ENCODE peak calls at places on chromosome 4, in five cellular contexts. One of them, this sample, is unnamed.

GRCh38 chr4:94348705-94349104 is 6.1 kb upstream of the HPGDS start:
- ATAC-seq in upper lobe of left lung: no peak
- ATAC-seq in GM12878: no peak
- ATAC-seq in A549: no peak
- ATAC-seq in K562: no peak
- ATAC-seq in this sample: no peak

GRCh38 chr4:4761128-4761991 is 98.1 kb upstream of the MSX1 start:
- ATAC-seq in K562: peak
- ATAC-seq in A549: no peak
- ATAC-seq in GM12878: peak
- ATAC-seq in upper lobe of left lung: no peak
- ATAC-seq in this sample: no peak

GRCh38 chr4:65825121-65825520 is 154.8 kb upstream of the EPHA5 start:
- ATAC-seq in upper lobe of left lung: no peak
- ATAC-seq in K562: no peak
- ATAC-seq in GM12878: no peak
- ATAC-seq in A549: no peak
- ATAC-seq in this sample: no peak

GRCh38 chr4:148090503-148091476 is 351.4 kb downstream of the NR3C2 start:
- ATAC-seq in GM12878: peak
- ATAC-seq in K562: no peak
- ATAC-seq in A549: no peak
- ATAC-seq in upper lobe of left lung: peak
- ATAC-seq in this sample: peak

GRCh38 chr4:86816463-86817107 is 32.6 kb downstream of the SLC10A6 start:
- ATAC-seq in K562: no peak
- ATAC-seq in A549: no peak
- ATAC-seq in GM12878: no peak
- ATAC-seq in upper lobe of left lung: peak
- ATAC-seq in this sample: peak

GRCh38 chr4:26410385-26411293 is 79.6 kb downstream of the CCKAR start:
- ATAC-seq in A549: peak
- ATAC-seq in upper lobe of left lung: peak
- ATAC-seq in GM12878: peak
- ATAC-seq in K562: peak
- ATAC-seq in this sample: peak

GRCh38 chr4:78606035-78606434 is 54.5 kb downstream of the ANXA3 start:
- ATAC-seq in K562: no peak
- ATAC-seq in A549: no peak
- ATAC-seq in GM12878: no peak
- ATAC-seq in upper lobe of left lung: no peak
- ATAC-seq in this sample: no peak

GRCh38 chr4:7763788-7764187 is 175.9 kb downstream of the AFAP1 start:
- ATAC-seq in upper lobe of left lung: no peak
- ATAC-seq in K562: no peak
- ATAC-seq in GM12878: no peak
- ATAC-seq in A549: peak
- ATAC-seq in this sample: no peak

GRCh38 chr4:60865238-60865637 is 334.9 kb upstream of the ADGRL3 start:
- ATAC-seq in A549: no peak
- ATAC-seq in K562: no peak
- ATAC-seq in GM12878: peak
- ATAC-seq in upper lobe of left lung: no peak
- ATAC-seq in this sample: no peak

GRCh38 chr4:184848510-184848909 is 22.7 kb upstream of the ACSL1 start:
- ATAC-seq in upper lobe of left lung: peak
- ATAC-seq in GM12878: peak
- ATAC-seq in K562: no peak
- ATAC-seq in A549: no peak
- ATAC-seq in this sample: peak

GRCh38 chr4:27176400-27176799 is 315.8 kb downstream of the STIM2 start:
- ATAC-seq in A549: peak
- ATAC-seq in K562: peak
- ATAC-seq in GM12878: peak
- ATAC-seq in upper lobe of left lung: peak
- ATAC-seq in this sample: no peak

GRCh38 chr4:55868691-55869090 is 15.2 kb downstream of the EXOC1 start:
- ATAC-seq in upper lobe of left lung: no peak
- ATAC-seq in GM12878: no peak
- ATAC-seq in K562: no peak
- ATAC-seq in A549: no peak
- ATAC-seq in this sample: no peak

GRCh38 chr4:75724066-75724866 is at the start of gene USO1:
- ATAC-seq in upper lobe of left lung: peak
- ATAC-seq in K562: peak
- ATAC-seq in GM12878: peak
- ATAC-seq in A549: peak
- ATAC-seq in this sample: peak
- TF ChIP-seq EP300 in upper lobe of left lung: no peak
- TF ChIP-seq EP300 in K562: peak
- TF ChIP-seq EP300 in GM12878: no peak
- TF ChIP-seq EP300 in A549: no peak
- TF ChIP-seq EP300 in this sample: no peak

GRCh38 chr4:6716018-6716911 is at the start of gene BLOC1S4:
- ATAC-seq in K562: peak
- ATAC-seq in upper lobe of left lung: peak
- ATAC-seq in GM12878: peak
- ATAC-seq in A549: peak
- ATAC-seq in this sample: peak
- TF ChIP-seq EP300 in K562: no peak
- TF ChIP-seq EP300 in upper lobe of left lung: no peak
- TF ChIP-seq EP300 in GM12878: no peak
- TF ChIP-seq EP300 in A549: no peak
- TF ChIP-seq EP300 in this sample: no peak

DNA sequence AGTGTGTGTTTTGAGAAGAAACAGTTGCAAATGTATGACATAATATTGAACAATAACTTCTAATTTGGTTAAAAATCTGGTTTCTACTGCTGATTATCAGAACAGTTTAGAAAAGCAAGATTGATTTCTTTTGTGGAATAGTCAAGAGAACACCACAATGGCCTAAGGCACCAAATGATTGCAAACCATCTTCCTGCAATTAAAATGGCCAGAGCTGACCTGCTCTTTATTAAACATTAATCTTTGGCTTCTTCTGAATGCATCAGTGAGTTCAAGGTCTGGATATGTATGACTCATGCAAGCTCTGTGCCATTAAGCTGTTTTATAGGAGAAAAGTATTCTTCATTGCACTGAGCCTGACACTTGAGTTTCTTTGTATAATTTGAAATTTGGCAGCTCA is 107.8 kb upstream of the PDHA2 start:
- ATAC-seq in GM12878: peak
- ATAC-seq in upper lobe of left lung: no peak
- ATAC-seq in A549: peak
- ATAC-seq in K562: no peak
- ATAC-seq in this sample: no peak
- TF ChIP-seq EP300 in GM12878: no peak
- TF ChIP-seq EP300 in upper lobe of left lung: no peak
- TF ChIP-seq EP300 in A549: no peak
- TF ChIP-seq EP300 in K562: no peak
- TF ChIP-seq EP300 in this sample: no peak

GRCh38 chr4:3525532-3526430 is 6.4 kb downstream of the LRPAP1 start:
- ATAC-seq in upper lobe of left lung: no peak
- ATAC-seq in A549: no peak
- ATAC-seq in K562: no peak
- ATAC-seq in GM12878: no peak
- ATAC-seq in this sample: no peak
- TF ChIP-seq EP300 in upper lobe of left lung: no peak
- TF ChIP-seq EP300 in A549: no peak
- TF ChIP-seq EP300 in K562: no peak
- TF ChIP-seq EP300 in GM12878: no peak
- TF ChIP-seq EP300 in this sample: no peak

GRCh38 chr4:93000914-93001313 is 697.1 kb downstream of the GRID2 start:
- ATAC-seq in upper lobe of left lung: no peak
- ATAC-seq in K562: no peak
- ATAC-seq in A549: no peak
- ATAC-seq in GM12878: no peak
- ATAC-seq in this sample: no peak

GRCh38 chr4:93002240-93002639 is 698.5 kb downstream of the GRID2 start:
- ATAC-seq in K562: no peak
- ATAC-seq in GM12878: no peak
- ATAC-seq in A549: no peak
- ATAC-seq in upper lobe of left lung: no peak
- ATAC-seq in this sample: no peak

GRCh38 chr4:92994727-92995126 is 691.0 kb downstream of the GRID2 start:
- ATAC-seq in upper lobe of left lung: no peak
- ATAC-seq in K562: no peak
- ATAC-seq in A549: no peak
- ATAC-seq in GM12878: no peak
- ATAC-seq in this sample: no peak

DNA sequence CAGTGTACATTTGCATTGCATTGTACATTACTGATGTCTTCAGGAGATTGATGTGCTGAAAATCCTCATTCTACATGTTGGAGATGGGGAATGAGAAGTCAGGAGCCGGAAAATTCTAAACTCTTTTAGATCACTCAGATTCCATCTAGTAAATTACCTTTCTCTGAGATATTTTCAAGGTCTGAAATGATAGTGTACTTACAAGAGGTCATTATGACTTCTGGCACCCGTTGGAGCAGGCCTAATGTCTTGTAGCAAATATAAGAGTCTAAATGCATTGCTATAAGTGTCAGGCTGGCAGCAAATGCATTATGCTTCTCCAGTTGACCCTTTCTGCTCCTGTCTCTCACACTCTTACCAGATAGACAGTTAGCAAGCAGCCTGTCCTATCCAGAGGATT is 692.8 kb downstream of the GRID2 start:
- ATAC-seq in A549: no peak
- ATAC-seq in GM12878: no peak
- ATAC-seq in K562: no peak
- ATAC-seq in upper lobe of left lung: no peak
- ATAC-seq in this sample: no peak
- TF ChIP-seq EP300 in A549: no peak
- TF ChIP-seq EP300 in GM12878: no peak
- TF ChIP-seq EP300 in K562: no peak
- TF ChIP-seq EP300 in upper lobe of left lung: no peak
- TF ChIP-seq EP300 in this sample: no peak

GRCh38 chr4:165327211-165328100 is at the start of gene MSMO1:
- ATAC-seq in K562: peak
- ATAC-seq in GM12878: peak
- ATAC-seq in A549: peak
- ATAC-seq in upper lobe of left lung: peak
- ATAC-seq in this sample: peak
- TF ChIP-seq EP300 in K562: peak
- TF ChIP-seq EP300 in GM12878: no peak
- TF ChIP-seq EP300 in A549: no peak
- TF ChIP-seq EP300 in upper lobe of left lung: no peak
- TF ChIP-seq EP300 in this sample: no peak